ENCODE peak calls at places on chromosomes 7 and 10, in six cellular contexts. L is epithelial cell of esophagus; K is DMS153; S is GM12865; T is activated CD8-positive, alpha-beta memory T cell treated with anti-CD3 and anti-CD28 coated beads, Interleukin-2, amount 50 U/mL, for 48 hours; V is stimulated activated CD4-positive, alpha-beta T cell treated with anti-CD3 and anti-CD28 coated beads, Interleukin-12 subunit alpha, Interleukin-12 subunit beta, amount 100 ng/mL, for 48 hours. G is an unnamed sample.

GRCh38 chr7:123769371-123769770 is 20.6 kb upstream of the WASL start:
- DNase-seq in L (peak; percentile 89), K (peak; percentile 33), S (no peak), T (no peak), V (no peak), G (no peak)

GRCh38 chr10:47452495-47453434 is 31.1 kb downstream of the ANXA8 start:
- DNase-seq in L (no peak), K (peak; percentile 30), S (no peak), T (no peak), V (no peak), G (no peak)

GRCh38 chr7:121480058-121480457 is 84.0 kb upstream of the FAM3C start:
- DNase-seq in L (no peak), K (no peak), S (no peak), T (no peak), V (no peak), G (no peak)

GRCh38 chr7:133853706-133854276 is 273.3 kb upstream of the LRGUK start:
- DNase-seq in L (peak; percentile 96), K (peak; percentile 84), S (peak; percentile 63), T (no peak), V (no peak), G (peak; percentile 18)

GRCh38 chr7:47102442-47102841 is 479.5 kb downstream of the TNS3 start:
- DNase-seq in L (no peak), K (no peak), S (no peak), T (no peak), V (no peak), G (no peak)

GRCh38 chr10:102652170-102652926 is 8.1 kb downstream of the TRIM8 start:
- DNase-seq in L (no peak), K (no peak), S (peak; percentile 80), T (peak; percentile 58), V (no peak), G (peak; percentile 80)

GRCh38 chr10:50951451-50951850 is 66.0 kb upstream of the A1CF start:
- DNase-seq in L (no peak), K (no peak), S (no peak), T (no peak), V (no peak), G (no peak)

GRCh38 chr7:65962033-65962432 is 20.0 kb downstream of the GUSB start:
- DNase-seq in L (no peak), K (no peak), S (no peak), T (no peak), V (no peak), G (no peak)

GRCh38 chr10:14658331-14659122 is 116.2 kb downstream of the FAM107B start:
- DNase-seq in L (peak; percentile 87), K (no peak), S (peak; percentile 65), T (no peak), V (no peak), G (no peak)

GRCh38 chr7:123494193-123494796 is 40.1 kb downstream of the IQUB start:
- DNase-seq in L (peak; percentile 52), K (no peak), S (peak; percentile 32), T (no peak), V (no peak), G (peak; percentile 36)

GRCh38 chr10:76433161-76434005 is 1002.0 kb downstream of the LRMDA start:
- DNase-seq in L (peak; percentile 77), K (peak; percentile 98), S (no peak), T (no peak), V (no peak), G (no peak)

GRCh38 chr7:159098424-159098786 is 46.3 kb downstream of the VIPR2 start:
- DNase-seq in L (no peak), K (no peak), S (no peak), T (peak; percentile 36), V (no peak), G (no peak)

GRCh38 chr10:124290095-124290795 is 128.5 kb downstream of the OAT start:
- DNase-seq in L (no peak), K (peak; percentile 60), S (peak; percentile 84), T (no peak), V (no peak), G (peak; percentile 60)

GRCh38 chr10:121187375-121187774 is 336.2 kb downstream of the WDR11 start:
- DNase-seq in L (no peak), K (no peak), S (no peak), T (no peak), V (no peak), G (no peak)

GRCh38 chr7:36670585-36671431 is 53.5 kb downstream of the AOAH start:
- DNase-seq in L (peak; percentile 78), K (peak; percentile 50), S (peak; percentile 69), T (peak; percentile 80), V (peak; percentile 59), G (peak; percentile 65)

GRCh38 chr10:23069019-23069665 is 26.2 kb upstream of the MSRB2 start:
- DNase-seq in L (no peak), K (no peak), S (peak; percentile 82), T (no peak), V (no peak), G (no peak)

GRCh38 chr7:151251328-151251925 is 2.9 kb upstream of the SMARCD3 start:
- DNase-seq in L (peak; percentile 62), K (no peak), S (no peak), T (no peak), V (no peak), G (peak; percentile 62)

GRCh38 chr7:81273601-81274397 is 354.9 kb upstream of the SEMA3C start:
- DNase-seq in L (no peak), K (no peak), S (no peak), T (no peak), V (no peak), G (no peak)

GRCh38 chr10:43942096-43942885 is 293.6 kb upstream of the ZNF32 start:
- DNase-seq in L (no peak), K (no peak), S (no peak), T (peak; percentile 29), V (no peak), G (no peak)

GRCh38 chr10:17951868-17952371 is at the start of gene SLC39A12:
- DNase-seq in L (peak; percentile 54), K (no peak), S (no peak), T (no peak), V (no peak), G (no peak)

GRCh38 chr10:71064413-71065118 is 147.8 kb upstream of the UNC5B start:
- DNase-seq in L (no peak), K (no peak), S (no peak), T (no peak), V (no peak), G (peak; percentile 30)